ENCODE peak calls at places on chromosomes 13 and 19, in four cellular contexts. M is K562, S is HepG2, X is GM12878. R is an unnamed sample.

GRCh38 chr13:73922728-73923393 is 211.3 kb downstream of the KLF12 start:
- DNase-seq in M (no peak), X (no peak), S (no peak), R (no peak)

GRCh38 chr13:62512194-62513141 is 1096.8 kb upstream of the PCDH20 start:
- DNase-seq in S (peak; percentile 29), M (peak; percentile 1), X (peak; percentile 24), R (peak; percentile 55)

GRCh38 chr13:21677075-21677628 is 6.3 kb downstream of the FGF9 start:
- DNase-seq in M (no peak), X (no peak), S (no peak), R (no peak)

GRCh38 chr19:896999-897398 is 3.7 kb downstream of the RNU6-9 start:
- DNase-seq in X (no peak), S (no peak), M (no peak), R (no peak)

GRCh38 chr13:23140492-23140891 is 40.3 kb upstream of the SGCG start:
- DNase-seq in M (no peak), S (no peak), X (no peak), R (peak; percentile 6)

GRCh38 chr19:39542198-39542597 is 2.2 kb upstream of the EID2 start:
- DNase-seq in M (no peak), S (no peak), X (no peak), R (no peak)

GRCh38 chr19:45515081-45515624 is 7.9 kb downstream of the VASP start:
- DNase-seq in X (peak; percentile 57), M (peak; percentile 77), S (peak; percentile 54), R (no peak)

GRCh38 chr19:3818479-3818878 is 32.3 kb upstream of the MATK start:
- DNase-seq in S (no peak), X (no peak), M (no peak), R (no peak)

GRCh38 chr13:43985437-43986051 is 105.8 kb downstream of the LACC1 start:
- DNase-seq in S (no peak), M (no peak), X (no peak), R (no peak)

GRCh38 chr19:10112037-10112751 is 701 bp downstream of the P2RY11 start:
- DNase-seq in X (no peak), M (no peak), S (no peak), R (no peak)

GRCh38 chr19:13171146-13171545 is 20.9 kb downstream of the IER2 start:
- DNase-seq in M (no peak), S (no peak), X (no peak), R (no peak)

GRCh38 chr19:55358493-55358892 is 4.0 kb upstream of the COX6B2 start:
- DNase-seq in M (no peak), X (no peak), S (no peak), R (no peak)

GRCh38 chr13:64083396-64083795 is 2667.7 kb upstream of the PCDH20 start:
- DNase-seq in S (no peak), X (no peak), M (no peak), R (no peak)

GRCh38 chr19:44258835-44259413 is 762 bp upstream of the ZNF233 start:
- DNase-seq in S (no peak), M (no peak), X (no peak), R (no peak)

GRCh38 chr13:27920677-27921420 is 1.0 kb downstream of the PDX1 start:
- DNase-seq in X (no peak), S (no peak), M (no peak), R (peak; percentile 6)

GRCh38 chr13:91595677-91596076 is 197.3 kb downstream of the GPC5 start:
- DNase-seq in S (no peak), M (no peak), X (no peak), R (no peak)

GRCh38 chr19:13169769-13170168 is 19.6 kb downstream of the IER2 start:
- DNase-seq in X (no peak), S (no peak), M (peak; percentile 13), R (peak; percentile 89)

GRCh38 chr19:1285737-1286360 is at the start of gene EFNA2:
- DNase-seq in S (no peak), M (no peak), X (no peak), R (no peak)

GRCh38 chr13:33259296-33259695 is 26.3 kb downstream of the STARD13 start:
- DNase-seq in X (no peak), S (peak; percentile 20), M (no peak), R (no peak)

GRCh38 chr13:32910530-32910929 is 105.7 kb upstream of the KL start:
- DNase-seq in S (no peak), M (no peak), X (no peak), R (no peak)

GRCh38 chr13:94217370-94217769 is 262.1 kb downstream of the DCT start:
- DNase-seq in X (no peak), S (no peak), M (no peak), R (no peak)

GRCh38 chr19:13052447-13053232 is 50.0 kb downstream of the LYL1 start:
- DNase-seq in S (no peak), X (no peak), M (no peak), R (no peak)

GRCh38 chr19:38917516-38917915 is 5.5 kb upstream of the CCER2 start:
- DNase-seq in X (no peak), M (no peak), S (no peak), R (no peak)

GRCh38 chr13:53920916-53921315 is 892.3 kb downstream of the OLFM4 start:
- DNase-seq in X (no peak), S (no peak), M (no peak), R (no peak)

GRCh38 chr13:110965038-110965754 is 50.3 kb upstream of the ANKRD10 start:
- DNase-seq in M (peak; percentile 46), S (peak; percentile 68), X (peak; percentile 79), R (peak; percentile 28)

GRCh38 chr13:114140131-114140908 is 7.9 kb upstream of the RASA3 start:
- DNase-seq in S (no peak), M (no peak), X (no peak), R (no peak)

GRCh38 chr13:101875717-101876393 is 423.4 kb downstream of the ITGBL1 start:
- DNase-seq in M (no peak), S (peak; percentile 93), X (no peak), R (peak; percentile 28)

GRCh38 chr19:51181913-51182419 is 39.9 kb downstream of the SIGLEC7 start:
- DNase-seq in S (no peak), X (no peak), M (no peak), R (no peak)

GRCh38 chr13:110301606-110302131 is 5.3 kb downstream of the COL4A1 start:
- DNase-seq in S (no peak), M (no peak), X (no peak), R (no peak)

GRCh38 chr13:31793246-31793645 is 53.9 kb downstream of the RXFP2 start:
- DNase-seq in S (no peak), X (no peak), M (no peak), R (no peak)

GRCh38 chr19:10283301-10283733 is 3.4 kb upstream of the ICAM4 start:
- DNase-seq in X (no peak), S (no peak), M (no peak), R (no peak)

GRCh38 chr19:16371540-16371986 is 46.9 kb downstream of the KLF2 start:
- DNase-seq in M (peak; percentile 80), X (peak; percentile 79), S (no peak), R (no peak)

GRCh38 chr13:42119091-42119490 is 70.6 kb downstream of the DGKH start:
- DNase-seq in X (no peak), M (no peak), S (no peak), R (no peak)

GRCh38 chr19:16473875-16474397 is 2.2 kb upstream of the EPS15L1 start:
- DNase-seq in S (no peak), M (no peak), X (no peak), R (no peak)

GRCh38 chr13:97310809-97311436 is 88.8 kb downstream of the MBNL2 start:
- DNase-seq in M (no peak), S (no peak), X (no peak), R (no peak)

GRCh38 chr19:16624236-16624635 is 3.8 kb downstream of the MED26 start:
- DNase-seq in M (no peak), S (no peak), X (no peak), R (no peak)

GRCh38 chr19:35856001-35856400 is 710 bp upstream of the KIRREL2 start:
- DNase-seq in M (no peak), X (no peak), S (no peak), R (no peak)

GRCh38 chr13:25874907-25875306 is 176.9 kb downstream of the SHISA2 start:
- DNase-seq in S (no peak), M (no peak), X (no peak), R (no peak)

GRCh38 chr13:99686157-99686572 is 184.9 kb downstream of the TM9SF2 start:
- DNase-seq in X (no peak), M (peak; percentile 76), S (peak; percentile 58), R (no peak)

GRCh38 chr13:99686944-99687382 is 185.7 kb downstream of the TM9SF2 start:
- DNase-seq in S (no peak), M (peak; percentile 21), X (no peak), R (no peak)

GRCh38 chr13:99689955-99690354 is 188.7 kb downstream of the TM9SF2 start:
- DNase-seq in M (no peak), X (no peak), S (no peak), R (no peak)

GRCh38 chr13:99688776-99689175 is 187.5 kb downstream of the TM9SF2 start:
- DNase-seq in X (no peak), M (no peak), S (no peak), R (no peak)

GRCh38 chr13:99687728-99688397 is 186.6 kb downstream of the TM9SF2 start:
- DNase-seq in S (no peak), M (no peak), X (no peak), R (no peak)
- TF ChIP-seq RFX5 in S (no peak), M (no peak), X (no peak), R (no peak)

GRCh38 chr13:82688400-82688999 is 1193.8 kb downstream of the SLITRK1 start:
- DNase-seq in X (no peak), S (no peak), M (no peak), R (no peak)
- TF ChIP-seq JUNB in X (no peak), S (no peak), M (no peak), R (no peak)

GRCh38 chr13:106118996-106119395 is 416.5 kb downstream of the EFNB2 start:
- DNase-seq in M (no peak), X (no peak), S (no peak), R (no peak)

GRCh38 chr13:106114981-106115554 is 420.4 kb downstream of the EFNB2 start:
- DNase-seq in S (no peak), X (no peak), M (no peak), R (no peak)

GRCh38 chr13:106117035-106117434 is 418.4 kb downstream of the EFNB2 start:
- DNase-seq in X (no peak), S (no peak), M (no peak), R (no peak)

GRCh38 chr13:106117640-106118039 is 417.8 kb downstream of the EFNB2 start:
- DNase-seq in M (no peak), X (no peak), S (no peak), R (no peak)

DNA sequence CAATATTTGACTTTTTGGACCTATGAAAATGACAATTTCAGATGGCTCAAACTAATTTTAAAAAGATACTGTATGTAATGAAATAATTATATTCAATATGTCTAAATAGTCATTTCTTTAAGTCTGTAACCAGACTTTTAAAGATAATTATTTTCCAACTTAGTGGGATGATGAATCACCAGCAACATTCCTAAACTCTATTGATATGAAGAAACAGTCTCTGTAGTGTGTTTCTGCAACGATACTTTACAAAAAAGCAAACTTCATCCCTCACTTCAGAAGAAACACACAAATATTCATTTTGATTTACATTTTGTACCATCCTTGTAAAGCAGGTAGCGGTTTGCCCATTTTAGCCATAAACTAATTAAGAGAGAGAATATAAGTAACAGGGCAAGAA is 417.4 kb downstream of the EFNB2 start:
- DNase-seq in S (no peak), M (no peak), X (no peak), R (no peak)
- TF ChIP-seq RFX5 in S (no peak), M (no peak), X (no peak), R (no peak)

GRCh38 chr19:49149652-49150105 is 5.5 kb downstream of the HRC start:
- DNase-seq in S (peak; percentile 76), X (no peak), M (peak; percentile 60), R (peak; percentile 91)
- TF ChIP-seq JUNB in S (no peak), X (no peak), M (no peak), R (no peak)

R was measured in A549.